ENCODE peak calls at places on chromosomes 12 and 14, in four cellular contexts. X is lung, L is GM23248, H is Caco-2. W is an unnamed sample.

GRCh38 chr12:53381739-53382630 is 2.0 kb downstream of the SP1 start:
- DNase-seq in X (no peak), L (peak), H (peak), W (peak)

GRCh38 chr12:100372846-100373245 is 16.0 kb downstream of the SLC17A8 start:
- DNase-seq in X (no peak), L (no peak), H (no peak), W (no peak)

GRCh38 chr12:94558612-94559011 is 91.7 kb downstream of the TMCC3 start:
- DNase-seq in X (no peak), L (no peak), H (no peak), W (no peak)

GRCh38 chr14:72466325-72466724 is 427.6 kb downstream of the DPF3 start:
- DNase-seq in X (no peak), L (no peak), H (no peak), W (no peak)

GRCh38 chr14:51396222-51396815 is 156.3 kb downstream of the TMX1 start:
- DNase-seq in X (no peak), L (peak), H (no peak), W (peak)

GRCh38 chr14:23910081-23910875 is 43.3 kb upstream of the DHRS4 start:
- DNase-seq in X (peak), L (peak), H (peak), W (peak)

GRCh38 chr14:77128414-77128891 is 13.1 kb downstream of the ZDHHC22 start:
- DNase-seq in X (no peak), L (no peak), H (no peak), W (peak)

GRCh38 chr12:128606040-128606439 is 217.7 kb downstream of the SLC15A4 start:
- DNase-seq in X (no peak), L (no peak), H (no peak), W (no peak)

GRCh38 chr14:25132734-25133422 is 82.9 kb upstream of the STXBP6 start:
- DNase-seq in X (peak), L (peak), H (peak), W (peak)

GRCh38 chr12:65277994-65278575 is 398 bp upstream of the MSRB3 start:
- DNase-seq in X (no peak), L (no peak), H (no peak), W (no peak)

GRCh38 chr12:62537544-62537943 is 70.9 kb downstream of the MON2 start:
- DNase-seq in X (no peak), L (peak), H (no peak), W (peak)

GRCh38 chr12:590206-590750 is 73.0 kb downstream of the NINJ2 start:
- DNase-seq in X (no peak), L (no peak), H (no peak), W (no peak)

GRCh38 chr12:11059784-11060183 is 2.3 kb downstream of the TAS2R46 start:
- DNase-seq in X (no peak), L (peak), H (no peak), W (no peak)

GRCh38 chr14:45698462-45699134 is 445.6 kb upstream of the MIS18BP1 start:
- DNase-seq in X (no peak), L (no peak), H (no peak), W (no peak)

GRCh38 chr12:76883826-76884225 is 5.0 kb upstream of the CSRP2 start:
- DNase-seq in X (no peak), L (peak), H (no peak), W (peak)

GRCh38 chr12:8559676-8560075 is 19.0 kb upstream of the CLEC4E start:
- DNase-seq in X (no peak), L (no peak), H (no peak), W (no peak)

GRCh38 chr14:105315211-105315721 is 718 bp downstream of the PACS2 start:
- DNase-seq in X (no peak), L (peak), H (peak), W (peak)

GRCh38 chr12:90036641-90037040 is 328.0 kb upstream of the ATP2B1 start:
- DNase-seq in X (no peak), L (peak), H (no peak), W (peak)

GRCh38 chr12:56590237-56590830 is 39.8 kb downstream of the BAZ2A start:
- DNase-seq in X (no peak), L (peak), H (peak), W (no peak)

GRCh38 chr12:57770734-57771133 is 1.2 kb downstream of the METTL1 start:
- DNase-seq in X (no peak), L (no peak), H (no peak), W (no peak)

GRCh38 chr14:68153275-68153674 is 333.7 kb downstream of the RAD51B start:
- DNase-seq in X (no peak), L (no peak), H (no peak), W (no peak)

GRCh38 chr14:97337267-97337666 is 540.1 kb downstream of the VRK1 start:
- DNase-seq in X (no peak), L (no peak), H (no peak), W (no peak)

GRCh38 chr12:112734859-112735258 is 56.7 kb upstream of the RPH3A start:
- DNase-seq in X (no peak), L (no peak), H (no peak), W (no peak)

GRCh38 chr12:80877706-80878384 is 59.9 kb downstream of the LIN7A start:
- DNase-seq in X (no peak), L (peak), H (no peak), W (peak)

GRCh38 chr12:109833307-109834189 is at the start of gene TRPV4:
- DNase-seq in X (no peak), L (peak), H (no peak), W (peak)